ENCODE peak calls at places on chromosomes 12 and 14, in six cellular contexts. L is astrocyte, Q is A549, H is GM23338, M is right cardiac atrium, U is mesenchymal stem cell. A is an unnamed sample. For H3K4me1, the result is how much of the 10 kb centered on the place peaks cover.

GRCh38 chr12:103880299-103881142 is 39.5 kb upstream of the NT5DC3 start:
- DNase-seq in L (no peak), Q (no peak), H (no peak), M (no peak), U (no peak), A (no peak)

GRCh38 chr12:3989218-3989550 is 116.0 kb upstream of the PARP11 start:
- DNase-seq in L (no peak), Q (no peak), H (no peak), M (no peak), U (no peak), A (no peak)

GRCh38 chr14:49999216-49999761 is 106.4 kb downstream of the ARF6 start:
- DNase-seq in L (peak), Q (peak), H (no peak), M (peak), U (peak), A (peak)

GRCh38 chr12:65565601-65566560 is 258.4 kb upstream of the HMGA2 start:
- DNase-seq in L (peak), Q (no peak), H (peak), M (no peak), U (peak), A (no peak)

GRCh38 chr14:71985538-71986234 is 53.5 kb downstream of the RGS6 start:
- DNase-seq in L (no peak), Q (no peak), H (no peak), M (no peak), U (no peak), A (no peak)

GRCh38 chr14:99481745-99482099 is 513 bp downstream of the CCNK start:
- DNase-seq in L (peak), Q (peak), H (peak), M (no peak), U (peak), A (no peak)

GRCh38 chr12:90333939-90334338 is 621.0 kb downstream of the CCER1 start:
- DNase-seq in L (peak), Q (no peak), H (no peak), M (no peak), U (peak), A (no peak)

GRCh38 chr12:90854136-90854689 is 100.8 kb downstream of the CCER1 start:
- DNase-seq in L (peak), Q (peak), H (peak), M (no peak), U (peak), A (no peak)

GRCh38 chr12:128606040-128606439 is 217.7 kb downstream of the SLC15A4 start:
- DNase-seq in L (no peak), Q (no peak), H (no peak), M (no peak), U (no peak), A (no peak)

GRCh38 chr14:69357544-69358200 is 40.4 kb downstream of the ERH start:
- DNase-seq in L (no peak), Q (no peak), H (no peak), M (no peak), U (no peak), A (no peak)

GRCh38 chr14:99215277-99215676 is 56.7 kb downstream of the BCL11B start:
- DNase-seq in L (peak), Q (no peak), H (no peak), M (no peak), U (no peak), A (no peak)

GRCh38 chr12:113056631-113057488 is at the start of gene DTX1:
- DNase-seq in L (no peak), Q (no peak), H (peak), M (peak), U (no peak), A (no peak)

GRCh38 chr12:51884676-51885229 is 3.1 kb upstream of the ANKRD33 start:
- DNase-seq in L (no peak), Q (peak), H (no peak), M (no peak), U (peak), A (no peak)

GRCh38 chr14:33685026-33685425 is 265.8 kb downstream of the EGLN3 start:
- DNase-seq in L (peak), Q (no peak), H (no peak), M (no peak), U (no peak), A (no peak)
- H3K4me1 ChIP-seq in L (under half), Q (under half), H (under half), M (under half), U (under half), A (under half)

GRCh38 chr12:123092866-123093265 is 58.0 kb downstream of the PITPNM2 start:
- DNase-seq in L (no peak), Q (no peak), H (no peak), M (no peak), U (peak), A (no peak)
- H3K27ac ChIP-seq in L (no peak), Q (peak), H (no peak), M (no peak), U (no peak), A (no peak)

DNA sequence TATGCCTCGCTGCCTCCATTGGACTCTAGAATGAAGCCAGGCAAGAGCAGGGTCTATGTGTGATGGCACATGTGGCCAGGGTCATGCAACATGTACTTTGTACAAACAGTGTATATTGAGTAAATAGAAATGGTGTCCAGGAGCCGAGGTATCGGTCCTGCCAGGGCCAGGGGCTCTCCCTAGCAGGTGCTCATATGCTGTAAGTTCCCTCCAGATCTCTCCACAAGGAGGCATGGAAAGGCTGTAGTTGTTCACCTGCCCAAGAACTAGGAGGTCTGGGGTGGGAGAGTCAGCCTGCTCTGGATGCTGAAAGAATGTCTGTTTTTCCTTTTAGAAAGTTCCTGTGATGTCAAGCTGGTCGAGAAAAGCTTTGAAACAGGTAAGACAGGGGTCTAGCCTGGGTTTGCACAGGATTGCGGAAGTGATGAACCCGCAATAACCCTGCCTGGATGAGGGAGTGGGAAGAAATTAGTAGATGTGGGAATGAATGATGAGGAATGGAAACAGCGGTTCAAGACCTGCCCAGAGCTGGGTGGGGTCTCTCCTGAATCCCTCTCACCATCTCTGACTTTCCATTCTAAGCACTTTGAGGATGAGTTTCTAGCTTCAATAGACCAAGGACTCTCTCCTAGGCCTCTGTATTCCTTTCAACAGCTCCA is 39.6 kb downstream of the DAD1 start:
- DNase-seq in L (no peak), Q (no peak), H (no peak), M (no peak), U (no peak), A (no peak)
- H3K4me1 ChIP-seq in L (under half), Q (under half), H (half or more), M (under half), U (under half), A (half or more)

DNA sequence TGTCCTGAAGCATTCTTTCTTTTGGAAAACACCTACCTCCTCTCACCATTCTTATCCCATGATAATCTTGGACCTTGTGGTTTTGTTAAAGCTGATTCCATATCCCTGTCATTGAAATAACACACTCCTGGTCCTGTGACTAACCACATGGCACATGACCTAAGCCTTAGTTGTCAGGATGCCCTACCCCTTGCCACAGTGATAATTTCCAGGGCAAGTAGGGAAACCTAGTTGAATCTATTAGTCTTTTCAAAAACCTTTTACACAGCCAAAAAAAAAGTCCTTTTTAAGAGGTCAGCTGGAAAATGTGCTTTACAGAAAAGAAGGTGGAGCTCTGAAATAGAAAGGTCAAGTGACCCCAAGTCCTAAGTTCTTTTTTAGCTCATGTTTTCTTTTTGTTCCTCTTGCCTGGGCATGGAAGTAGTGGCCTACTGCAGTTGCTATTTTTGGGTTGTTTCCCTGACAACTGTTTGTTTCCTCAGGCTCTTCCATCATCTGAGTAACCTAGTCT is 608.4 kb downstream of the LRFN5 start:
- DNase-seq in L (peak), Q (no peak), H (no peak), M (no peak), U (peak), A (no peak)
- H3K27ac ChIP-seq in L (peak), Q (no peak), H (no peak), M (no peak), U (no peak), A (no peak)

DNA sequence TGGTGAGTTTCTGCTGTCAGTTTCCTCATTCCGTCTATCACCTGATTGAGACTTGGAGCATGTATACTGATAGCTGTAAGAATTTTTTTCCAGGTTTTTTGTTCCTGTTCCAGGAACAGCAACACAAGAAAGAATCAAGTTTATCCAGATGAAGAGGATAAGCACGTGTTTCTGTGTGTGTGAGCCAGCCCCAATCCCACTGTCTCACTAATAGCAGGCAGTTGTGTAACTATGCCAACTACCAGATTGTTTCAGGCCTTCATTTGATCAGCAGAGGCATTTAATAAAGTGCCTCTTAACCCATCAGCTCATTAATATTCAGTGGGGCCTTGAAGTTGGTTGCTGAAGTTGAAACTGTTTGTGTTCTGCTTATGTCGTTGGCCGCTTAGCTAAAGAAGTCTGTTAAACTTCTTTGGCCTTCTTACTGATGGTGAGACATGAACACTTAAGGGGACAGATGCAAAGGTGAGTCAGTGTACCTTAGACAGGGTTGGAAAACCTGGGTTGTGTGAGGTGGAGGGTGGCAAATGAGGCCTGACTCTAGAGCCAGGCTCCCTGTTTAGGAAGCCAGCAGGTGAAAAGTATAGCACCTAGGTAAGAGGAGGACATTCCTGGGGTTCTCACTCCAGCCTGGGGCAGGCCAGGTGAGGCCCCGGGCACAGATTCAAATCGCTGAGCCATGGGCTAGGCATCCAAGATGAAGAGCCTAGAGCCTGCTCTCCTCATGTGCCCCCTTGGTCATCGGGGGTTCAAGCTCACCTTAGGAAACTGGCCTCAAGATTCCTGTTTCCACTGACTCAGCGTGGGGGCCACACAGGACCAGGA is 3.7 kb downstream of the ANKRD13A start:
- DNase-seq in L (peak), Q (no peak), H (no peak), M (no peak), U (no peak), A (no peak)
- H3K4me1 ChIP-seq in L (under half), Q (under half), H (under half), M (under half), U (under half), A (half or more)

GRCh38 chr14:81272322-81272721 is 51.6 kb upstream of the GTF2A1 start:
- DNase-seq in L (no peak), Q (no peak), H (no peak), M (no peak), U (no peak), A (no peak)

GRCh38 chr14:81273961-81274360 is 53.2 kb upstream of the GTF2A1 start:
- DNase-seq in L (no peak), Q (no peak), H (no peak), M (no peak), U (no peak), A (no peak)

GRCh38 chr14:81275995-81276698 is 55.4 kb upstream of the GTF2A1 start:
- DNase-seq in L (no peak), Q (no peak), H (no peak), M (no peak), U (no peak), A (no peak)

GRCh38 chr14:81275305-81275950 is 54.7 kb upstream of the GTF2A1 start:
- DNase-seq in L (no peak), Q (no peak), H (no peak), M (peak), U (no peak), A (no peak)

GRCh38 chr14:81273521-81273920 is 52.8 kb upstream of the GTF2A1 start:
- DNase-seq in L (no peak), Q (no peak), H (peak), M (no peak), U (no peak), A (no peak)
- H3K27ac ChIP-seq in L (no peak), Q (no peak), H (no peak), M (no peak), U (no peak), A (no peak)

GRCh38 chr12:108832730-108833354 is 24.5 kb downstream of the SSH1 start:
- DNase-seq in L (peak), Q (no peak), H (no peak), M (no peak), U (peak), A (no peak)
- H3K4me1 ChIP-seq in L (half or more), Q (half or more), H (under half), M (under half), U (under half), A (under half)

GRCh38 chr14:35051796-35052195 is 5.7 kb downstream of the FAM177A1 start:
- DNase-seq in L (peak), Q (no peak), H (no peak), M (no peak), U (peak), A (no peak)

GRCh38 chr14:35052637-35053036 is 6.6 kb downstream of the FAM177A1 start:
- DNase-seq in L (no peak), Q (no peak), H (no peak), M (no peak), U (no peak), A (no peak)

GRCh38 chr14:35046751-35047536 is 872 bp downstream of the FAM177A1 start:
- DNase-seq in L (peak), Q (peak), H (peak), M (no peak), U (peak), A (no peak)

GRCh38 chr14:35047961-35048513 is 2.0 kb downstream of the FAM177A1 start:
- DNase-seq in L (no peak), Q (no peak), H (no peak), M (no peak), U (no peak), A (no peak)

DNA sequence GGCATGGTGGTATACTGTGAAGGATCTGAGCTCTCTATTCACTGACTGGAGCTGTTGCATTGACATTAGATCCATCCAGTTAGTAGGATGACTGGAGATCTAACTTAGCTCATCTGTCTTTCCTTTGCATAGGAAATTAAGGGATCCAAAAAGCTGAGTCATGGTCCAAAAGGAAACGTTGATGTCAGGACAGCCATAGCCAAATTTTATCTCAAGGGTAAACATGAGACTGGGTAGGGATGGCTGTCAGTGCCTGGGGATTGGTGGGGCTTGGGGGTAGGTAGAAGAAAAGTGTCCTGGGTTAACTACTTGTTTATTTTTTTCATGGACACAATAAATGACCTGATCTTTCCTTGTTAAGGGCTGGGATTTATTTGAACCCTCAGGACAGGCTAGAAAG is 4.6 kb downstream of the FAM177A1 start:
- DNase-seq in L (peak), Q (peak), H (no peak), M (no peak), U (peak), A (no peak)
- H3K27ac ChIP-seq in L (peak), Q (peak), H (no peak), M (peak), U (no peak), A (no peak)

GRCh38 chr12:26746315-26746714 is 86.7 kb downstream of the ITPR2 start:
- DNase-seq in L (peak), Q (peak), H (no peak), M (no peak), U (peak), A (no peak)

GRCh38 chr12:26744042-26744626 is 88.9 kb downstream of the ITPR2 start:
- DNase-seq in L (no peak), Q (no peak), H (no peak), M (no peak), U (no peak), A (no peak)

GRCh38 chr12:26741828-26742227 is 91.2 kb downstream of the ITPR2 start:
- DNase-seq in L (no peak), Q (no peak), H (no peak), M (no peak), U (no peak), A (no peak)

GRCh38 chr12:26748412-26748740 is 84.6 kb downstream of the ITPR2 start:
- DNase-seq in L (no peak), Q (no peak), H (no peak), M (no peak), U (no peak), A (no peak)

DNA sequence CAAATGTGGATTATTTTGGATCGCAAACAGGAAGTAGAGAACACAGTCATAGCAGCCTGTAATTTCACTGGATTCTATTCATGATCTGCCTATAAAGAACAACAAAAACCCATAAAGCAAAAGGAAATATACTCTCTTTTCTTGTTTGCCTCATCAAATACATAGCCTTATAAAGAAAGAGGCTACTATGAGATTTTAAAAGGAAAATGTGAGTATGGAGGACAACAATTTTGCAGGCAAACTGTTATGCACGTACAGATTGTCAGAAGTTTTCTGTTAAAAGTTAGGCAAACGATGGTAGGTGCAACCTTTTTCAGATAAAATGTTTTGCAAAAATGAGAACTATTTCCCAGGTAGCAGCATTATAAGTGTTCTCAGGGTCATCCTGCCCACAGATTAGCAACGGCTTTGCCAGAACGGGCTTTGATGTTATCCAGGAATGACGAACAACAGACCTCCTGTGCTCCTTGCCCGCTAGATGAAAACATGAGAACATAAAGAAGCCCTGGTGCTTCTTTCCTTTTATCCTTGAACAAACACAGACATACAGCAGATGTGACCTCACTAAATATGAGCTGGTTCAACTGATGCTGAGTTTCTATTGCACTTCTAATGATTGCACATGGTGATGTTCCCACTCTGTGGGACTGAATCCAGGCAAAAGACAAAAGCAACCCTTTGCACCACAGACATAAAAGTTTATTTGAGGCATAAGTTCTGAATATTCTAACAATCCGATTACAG is 88.1 kb downstream of the ITPR2 start:
- DNase-seq in L (peak), Q (no peak), H (no peak), M (no peak), U (no peak), A (no peak)
- H3K4me1 ChIP-seq in L (under half), Q (under half), H (under half), M (under half), U (under half), A (under half)